ENCODE peak calls at places on chromosome 9, in nine cellular contexts. W, B, C, R, F, I, O, Z and E are unnamed samples.

GRCh38 chr9:106885451-106885850 is 22.5 kb downstream of the ZNF462 start:
- DNase-seq in W (no peak), R (no peak), B (peak), O (no peak), Z (no peak), I (no peak), C (no peak), F (no peak), E (peak)

GRCh38 chr9:13034696-13035006 is 244.8 kb downstream of the MPDZ start:
- DNase-seq in I (no peak), Z (no peak), O (no peak), F (no peak), W (no peak), B (no peak), R (no peak), C (no peak), E (no peak)

GRCh38 chr9:92718086-92719001 is 46.3 kb downstream of the BICD2 start:
- DNase-seq in B (no peak), O (no peak), R (no peak), I (no peak), F (no peak), C (peak), W (no peak), Z (no peak), E (no peak)

GRCh38 chr9:18427691-18428090 is 46.3 kb upstream of the ADAMTSL1 start:
- DNase-seq in I (no peak), B (no peak), F (no peak), C (no peak), R (no peak), W (no peak), O (no peak), Z (no peak), E (peak)

GRCh38 chr9:135249191-135249590 is 161.7 kb downstream of the OLFM1 start:
- DNase-seq in B (no peak), O (no peak), W (no peak), C (no peak), R (no peak), I (no peak), F (no peak), Z (no peak), E (no peak)

GRCh38 chr9:133161542-133161950 is 2.2 kb downstream of the GBGT1 start:
- DNase-seq in F (no peak), R (no peak), Z (no peak), I (no peak), O (no peak), C (no peak), W (no peak), B (no peak), E (no peak)

GRCh38 chr9:137812356-137813023 is 65.1 kb upstream of the CACNA1B start:
- DNase-seq in Z (no peak), R (no peak), C (no peak), F (no peak), W (no peak), O (no peak), I (no peak), B (no peak), E (no peak)

GRCh38 chr9:98801969-98802371 is 5.5 kb upstream of the GALNT12 start:
- DNase-seq in W (no peak), R (peak), F (no peak), I (no peak), B (no peak), C (no peak), Z (no peak), O (no peak), E (no peak)

GRCh38 chr9:125513634-125514413 is 193.2 kb downstream of the MAPKAP1 start:
- DNase-seq in O (no peak), Z (no peak), W (no peak), I (no peak), R (no peak), B (no peak), F (peak), C (no peak), E (peak)